ENCODE peak calls at places on chromosomes 2 and 18, in seven cellular contexts. Z is colonic mucosa, Y is IMR-90, B is neural progenitor cell, L is kidney, E is endothelial cell of umbilical vein, P is endodermal cell. O is an unnamed sample.
A peak's percentile ranks its signal among the peaks of the same experiment; 100 is the strongest.

GRCh38 chr18:48613589-48613988 is 74.8 kb downstream of the CTIF start:
- DNase-seq in Z (peak; percentile 25), E (no peak), L (peak; percentile 75), B (no peak), P (no peak), Y (peak; percentile 49), O (no peak)

GRCh38 chr18:51135795-51136194 is 61.7 kb downstream of the MEX3C start:
- DNase-seq in Z (no peak), P (peak; percentile 70), E (no peak), B (no peak), L (no peak), Y (no peak), O (peak; percentile 35)

GRCh38 chr18:76169733-76170132 is 325.3 kb downstream of the ZNF516 start:
- DNase-seq in E (no peak), Z (no peak), L (no peak), P (no peak), B (no peak), Y (no peak), O (no peak)

GRCh38 chr2:237431372-237431771 is 17.4 kb upstream of the COL6A3 start:
- DNase-seq in Y (peak; percentile 93), E (no peak), L (no peak), B (no peak), Z (no peak), P (no peak), O (no peak)

GRCh38 chr2:230942920-230943896 is 18.2 kb upstream of the GPR55 start:
- DNase-seq in Y (no peak), E (no peak), L (no peak), P (peak; percentile 38), B (no peak), Z (no peak), O (no peak)

GRCh38 chr2:61700465-61700864 is 153.4 kb downstream of the FAM161A start:
- DNase-seq in L (no peak), B (no peak), E (no peak), Y (no peak), Z (no peak), P (no peak), O (no peak)

GRCh38 chr2:48395658-48396057 is 134.3 kb upstream of the STON1 start:
- DNase-seq in Z (no peak), L (no peak), P (no peak), E (no peak), Y (no peak), B (no peak), O (no peak)

GRCh38 chr2:46296216-46296839 is 879 bp upstream of the EPAS1 start:
- DNase-seq in Y (no peak), P (peak; percentile 81), B (peak; percentile 45), Z (peak; percentile 59), L (peak; percentile 85), E (no peak), O (no peak)

GRCh38 chr2:3611136-3611535 is 16.2 kb downstream of the COLEC11 start:
- DNase-seq in Y (no peak), Z (peak; percentile 8), B (peak; percentile 49), P (no peak), E (no peak), L (peak; percentile 59), O (no peak)

GRCh38 chr2:62627667-62628066 is 77.8 kb upstream of the EHBP1 start:
- DNase-seq in E (no peak), P (peak; percentile 52), B (peak; percentile 3), Z (no peak), Y (no peak), L (no peak), O (no peak)

GRCh38 chr2:109410021-109410815 is 203.5 kb downstream of the SEPTIN10 start:
- DNase-seq in L (no peak), Z (no peak), P (no peak), B (peak; percentile 85), E (no peak), Y (peak; percentile 29), O (no peak)

GRCh38 chr18:37243756-37244155 is 321.8 kb downstream of the CELF4 start:
- DNase-seq in E (no peak), B (peak; percentile 67), Y (no peak), Z (no peak), P (peak; percentile 69), L (no peak), O (no peak)

GRCh38 chr18:58135170-58135569 is 91.1 kb downstream of the NEDD4L start:
- DNase-seq in Y (peak; percentile 95), E (no peak), L (no peak), B (no peak), Z (no peak), P (no peak), O (no peak)

GRCh38 chr2:105125428-105125827 is 87.6 kb downstream of the MRPS9 start:
- DNase-seq in P (peak; percentile 73), E (no peak), L (no peak), B (peak; percentile 58), Z (no peak), Y (no peak), O (no peak)

GRCh38 chr2:133500967-133501366 is 67.3 kb downstream of the NCKAP5 start:
- DNase-seq in Y (no peak), B (peak; percentile 6), Z (no peak), P (no peak), L (no peak), E (no peak), O (no peak)

GRCh38 chr2:195660265-195660890 is 3.4 kb downstream of the SLC39A10 start:
- DNase-seq in E (peak; percentile 78), Y (peak; percentile 82), L (no peak), P (peak; percentile 89), Z (peak; percentile 92), B (peak; percentile 83), O (no peak)

GRCh38 chr2:132978840-132979239 is 308.8 kb upstream of the LYPD1 start:
- DNase-seq in L (no peak), Z (no peak), E (no peak), P (no peak), Y (no peak), B (no peak), O (no peak)

GRCh38 chr2:200411831-200412230 is 98.0 kb downstream of the KCTD18 start:
- DNase-seq in P (no peak), L (no peak), Y (peak; percentile 26), Z (no peak), E (no peak), B (no peak), O (no peak)

GRCh38 chr18:62437520-62438329 is 85.1 kb upstream of the ZCCHC2 start:
- DNase-seq in E (peak; percentile 44), Y (no peak), L (no peak), Z (no peak), B (no peak), P (no peak), O (no peak)

GRCh38 chr2:223247136-223247535 is 195.1 kb downstream of the KCNE4 start:
- DNase-seq in Z (no peak), P (peak; percentile 60), Y (peak; percentile 43), L (no peak), B (peak; percentile 19), E (peak; percentile 40), O (no peak)

GRCh38 chr2:9331704-9332103 is 91.6 kb downstream of the ITGB1BP1 start:
- DNase-seq in L (no peak), Z (no peak), B (no peak), P (peak; percentile 87), Y (peak; percentile 66), E (no peak), O (no peak)
- H3K4me3 ChIP-seq in L (no peak overlapping the region), Z (no peak overlapping the region), B (no peak overlapping the region), P (no peak overlapping the region), Y (no peak overlapping the region), E (no peak overlapping the region), O (no peak overlapping the region)

DNA sequence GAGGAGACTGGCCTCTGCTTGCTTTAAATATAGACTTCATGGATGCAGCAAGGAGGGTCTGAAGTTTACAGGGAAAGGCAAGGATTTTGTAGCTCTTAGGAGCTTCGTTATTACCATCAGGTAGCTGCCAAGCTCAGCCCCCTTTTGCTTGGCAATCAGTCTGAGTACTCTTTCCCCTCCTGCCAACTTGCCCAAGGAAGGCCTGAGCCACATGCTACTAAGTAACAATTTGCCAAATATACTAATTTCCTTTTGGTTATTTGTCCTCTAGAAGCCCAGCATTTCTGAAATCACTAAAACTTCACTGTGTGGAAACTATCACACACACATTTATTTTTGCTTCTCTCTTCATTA is 85.5 kb upstream of the ITPRID2 start:
- DNase-seq in Z (no peak), B (no peak), E (no peak), Y (no peak), L (no peak), P (no peak), O (no peak)
- H3K9ac ChIP-seq in Z (no peak overlapping the region), B (no peak overlapping the region), E (peak overlapping the region; percentile 78), Y (no peak overlapping the region), L (no peak overlapping the region), P (no peak overlapping the region), O (no peak overlapping the region)

DNA sequence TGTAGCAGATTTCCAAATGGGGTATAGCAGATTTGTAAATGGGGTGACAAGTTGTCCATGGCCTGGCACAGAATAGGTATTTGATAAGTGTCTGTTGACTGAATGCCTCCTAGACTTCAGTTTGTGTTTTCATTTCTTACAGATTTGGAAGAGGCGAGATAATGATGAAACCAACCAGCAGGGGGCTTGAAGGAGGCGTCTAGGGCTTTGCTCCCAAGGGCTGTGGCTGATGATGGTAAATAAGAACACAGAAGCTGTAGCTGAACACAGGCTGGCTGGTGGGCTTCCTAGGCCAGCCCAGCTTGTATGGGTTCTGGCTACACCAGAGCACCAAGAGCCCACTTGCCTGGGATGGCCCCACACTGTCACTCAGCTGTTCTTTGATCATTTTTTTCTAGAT is 19.4 kb downstream of the SFTPB start:
- DNase-seq in L (no peak), B (peak; percentile 18), Z (no peak), Y (peak; percentile 70), E (peak; percentile 66), P (peak; percentile 66), O (no peak)
- TF ChIP-seq CTCF in L (peak; percentile 36), B (peak; percentile 38), Z (no peak), Y (peak; percentile 65), E (peak; percentile 72), P (peak; percentile 69), O (peak; percentile 43)

DNA sequence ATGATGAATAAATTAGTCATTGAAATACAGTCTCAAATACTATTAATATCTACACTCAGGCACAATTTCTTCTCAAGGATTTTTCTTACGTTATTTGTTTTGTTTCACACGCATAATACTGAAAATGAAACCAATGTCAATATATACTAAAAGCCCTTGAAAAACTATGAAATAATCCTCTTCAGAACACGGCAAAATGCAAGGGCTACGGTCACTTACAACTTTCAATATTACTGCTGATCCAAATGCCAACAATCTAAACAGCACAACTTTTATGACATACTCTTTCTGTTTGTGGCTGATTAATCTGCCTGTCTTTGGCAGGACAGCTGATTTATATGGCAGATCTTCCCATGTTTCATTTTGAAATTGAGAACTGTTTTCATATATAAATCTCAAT is 68.3 kb downstream of the LRPPRC start:
- DNase-seq in Y (no peak), B (no peak), E (no peak), L (no peak), Z (no peak), P (no peak), O (no peak)
- H3K4me3 ChIP-seq in Y (no peak overlapping the region), B (no peak overlapping the region), E (no peak overlapping the region), L (no peak overlapping the region), Z (no peak overlapping the region), P (no peak overlapping the region), O (no peak overlapping the region)

GRCh38 chr2:131055169-131056065 is 37.8 kb downstream of the FAM168B start:
- DNase-seq in P (no peak), Y (peak; percentile 75), E (no peak), L (peak; percentile 49), Z (no peak), B (no peak), O (no peak)
- H3K9ac ChIP-seq in P (no peak overlapping the region), Y (no peak overlapping the region), E (no peak overlapping the region), L (no peak overlapping the region), Z (no peak overlapping the region), B (no peak overlapping the region), O (no peak overlapping the region)